ENCODE peak calls at places on chromosomes 11 and 22, in five cellular contexts. L is astrocyte of the spinal cord; M is astrocyte of the cerebellum; A is activated CD4-positive, alpha-beta T cell treated with anti-CD3 and anti-CD28 coated beads, Interleukin-2, amount 50 U/mL, for 1 hour; F is activated CD4-positive, CD25-positive, alpha-beta regulatory T cell treated with anti-CD3 and anti-CD28 coated beads, Interleukin-2, amount 50 U/mL, for 72 hours. P is an unnamed sample.

GRCh38 chr11:110362916-110363574 is 66.6 kb upstream of the RDX start:
- DNase-seq in F (no peak), A (no peak), M (no peak), L (no peak), P (no peak)

GRCh38 chr11:22079133-22079847 is 113.6 kb upstream of the ANO5 start:
- DNase-seq in A (no peak), L (no peak), M (no peak), F (no peak), P (peak)

GRCh38 chr11:2834893-2835767 is 50.4 kb downstream of the CDKN1C start:
- DNase-seq in L (peak), M (peak), A (no peak), F (no peak), P (no peak)

GRCh38 chr11:121368504-121368903 is 75.9 kb downstream of the SC5D start:
- DNase-seq in L (no peak), F (no peak), A (no peak), M (no peak), P (no peak)

GRCh38 chr22:19916006-19916405 is 25.6 kb upstream of the COMT start:
- DNase-seq in F (no peak), A (no peak), L (no peak), M (no peak), P (no peak)

GRCh38 chr11:69166186-69167115 is 10.7 kb downstream of the SMIM38 start:
- DNase-seq in A (no peak), L (peak), M (peak), F (peak), P (peak)

GRCh38 chr11:57303280-57303989 is 21.3 kb downstream of the TNKS1BP1 start:
- DNase-seq in F (no peak), A (no peak), M (no peak), L (no peak), P (no peak)

GRCh38 chr22:31148953-31149627 is 8.8 kb upstream of the PLA2G3 start:
- DNase-seq in M (peak), A (peak), L (peak), F (no peak), P (peak)

GRCh38 chr11:118263694-118264567 is at the start of gene MPZL2:
- DNase-seq in F (no peak), A (no peak), L (no peak), M (no peak), P (no peak)

GRCh38 chr11:26950260-26950719 is 43.6 kb upstream of the FIBIN start:
- DNase-seq in F (no peak), A (no peak), M (no peak), L (peak), P (no peak)

GRCh38 chr22:42283288-42284229 is 13.1 kb upstream of the TCF20 start:
- DNase-seq in L (no peak), M (no peak), A (peak), F (no peak), P (no peak)

GRCh38 chr11:133889188-133889587 is 43.9 kb upstream of the SPATA19 start:
- DNase-seq in M (no peak), F (no peak), A (no peak), L (no peak), P (no peak)

GRCh38 chr22:48703265-48703941 is 1124.3 kb downstream of the BRD1 start:
- DNase-seq in L (no peak), M (no peak), A (no peak), F (no peak), P (no peak)

GRCh38 chr11:119352857-119353260 is 6.4 kb upstream of the MFRP start:
- DNase-seq in M (no peak), L (no peak), F (no peak), A (no peak), P (no peak)

GRCh38 chr11:74749127-74749964 is 697 bp downstream of the RNF169 start:
- DNase-seq in M (no peak), A (peak), L (peak), F (peak), P (peak)